ENCODE peak calls at places on chromosomes 16 and 17, in ten cellular contexts. T is left lung; C is stimulated activated CD4-positive, alpha-beta T cell treated with anti-CD3 and anti-CD28 coated beads, Interleukin-1b, Interleukin-23, amount 100 ng/mL, for 1 hour; N is T follicular helper cell; E is GM06990; H is lung; L is activated T-cell treated with anti-CD3 and anti-CD28 coated beads, Interleukin-2, amount 50 U/mL, for 24 hours; B is vagina; I is skeletal muscle cell; Y is anterior cingulate cortex. Q is an unnamed sample.

GRCh38 chr17:65017375-65017774 is 39.2 kb downstream of the GNA13 start:
- DNase-seq in B (no peak), E (no peak), Y (no peak), C (no peak), N (no peak), I (no peak), H (no peak), T (no peak), L (no peak), Q (no peak)

GRCh38 chr16:56362057-56362655 is 63.2 kb downstream of the AMFR start:
- DNase-seq in I (no peak), N (no peak), L (peak), C (no peak), E (no peak), B (no peak), T (no peak), Y (no peak), H (no peak), Q (no peak)

GRCh38 chr16:23172549-23172948 is 10.0 kb upstream of the SCNN1G start:
- DNase-seq in B (no peak), L (no peak), Y (no peak), H (no peak), T (no peak), C (no peak), N (no peak), E (no peak), I (no peak), Q (no peak)

GRCh38 chr16:81582655-81583441 is 138.2 kb downstream of the CMIP start:
- DNase-seq in C (no peak), H (no peak), L (no peak), N (no peak), I (no peak), T (no peak), Y (peak), E (no peak), B (no peak), Q (no peak)

GRCh38 chr16:57091200-57091989 is 988 bp upstream of the CPNE2 start:
- DNase-seq in I (no peak), Y (no peak), T (peak), H (peak), E (no peak), B (no peak), N (no peak), L (no peak), C (no peak), Q (peak)

GRCh38 chr16:30901201-30902069 is 5.0 kb downstream of the CTF1 start:
- DNase-seq in H (no peak), E (no peak), T (no peak), Y (no peak), B (no peak), C (no peak), L (no peak), I (no peak), N (no peak), Q (no peak)

GRCh38 chr16:78045865-78046581 is 23.7 kb downstream of the CLEC3A start:
- DNase-seq in H (peak), L (peak), B (no peak), E (peak), I (peak), T (peak), N (no peak), C (no peak), Y (no peak), Q (no peak)

GRCh38 chr17:27038676-27039075 is 255.2 kb upstream of the WSB1 start:
- DNase-seq in I (no peak), T (no peak), L (no peak), B (no peak), E (no peak), N (no peak), C (no peak), Y (no peak), H (no peak), Q (no peak)

GRCh38 chr16:72025404-72026114 is 17.0 kb downstream of the DHODH start:
- DNase-seq in N (no peak), I (no peak), T (no peak), L (no peak), H (no peak), B (no peak), C (no peak), E (no peak), Y (no peak), Q (no peak)

GRCh38 chr17:82407255-82407654 is 10.9 kb upstream of the HEXD start:
- DNase-seq in E (no peak), B (no peak), C (no peak), T (no peak), H (no peak), I (no peak), L (no peak), Y (no peak), N (no peak), Q (no peak)

GRCh38 chr17:13477180-13477611 is 124.5 kb downstream of the HS3ST3A1 start:
- DNase-seq in L (no peak), B (no peak), I (no peak), N (no peak), Y (no peak), C (no peak), H (no peak), E (no peak), T (no peak), Q (no peak)

GRCh38 chr17:80035687-80035936 is at the start of gene TBC1D16:
- DNase-seq in B (no peak), C (no peak), E (no peak), N (peak), I (no peak), T (no peak), H (no peak), L (no peak), Y (no peak), Q (no peak)

GRCh38 chr16:52997922-52998321 is 54.8 kb downstream of the CHD9NB start:
- DNase-seq in Y (no peak), H (no peak), C (no peak), E (no peak), L (no peak), B (no peak), I (no peak), T (no peak), N (no peak), Q (no peak)

GRCh38 chr17:49117581-49118230 is 14.9 kb upstream of the B4GALNT2 start:
- DNase-seq in T (no peak), B (no peak), C (no peak), Y (no peak), I (no peak), L (no peak), N (no peak), E (no peak), H (no peak), Q (no peak)

GRCh38 chr17:42422412-42422957 is 571 bp downstream of the CAVIN1 start:
- DNase-seq in N (no peak), L (peak), I (no peak), B (no peak), Y (no peak), T (peak), E (peak), C (no peak), H (no peak), Q (no peak)

GRCh38 chr17:31680126-31680525 is 178.9 kb downstream of the COPRS start:
- DNase-seq in L (peak), H (peak), I (no peak), B (no peak), N (no peak), E (peak), Y (no peak), T (no peak), C (no peak), Q (no peak)

GRCh38 chr17:28741358-28742349 is 2.2 kb upstream of the TRAF4 start:
- DNase-seq in B (no peak), I (no peak), L (no peak), N (no peak), H (no peak), E (peak), Y (no peak), T (no peak), C (no peak), Q (no peak)

GRCh38 chr17:1324201-1324750 is 44.8 kb downstream of the TRARG1 start:
- DNase-seq in T (no peak), E (no peak), B (no peak), I (no peak), H (peak), L (no peak), N (no peak), Y (no peak), C (no peak), Q (no peak)

GRCh38 chr17:4535667-4536258 is 19.4 kb downstream of the MYBBP1A start:
- DNase-seq in N (no peak), L (peak), B (no peak), H (no peak), T (no peak), I (no peak), Y (no peak), C (no peak), E (peak), Q (no peak)

GRCh38 chr17:61015966-61016365 is 338.3 kb downstream of the BCAS3 start:
- DNase-seq in T (no peak), N (no peak), C (no peak), H (no peak), I (no peak), B (no peak), L (no peak), E (no peak), Y (no peak), Q (no peak)

GRCh38 chr16:86611517-86611840 is 33.1 kb downstream of the FOXL1 start:
- DNase-seq in H (no peak), B (no peak), L (no peak), C (no peak), Y (no peak), I (peak), E (no peak), T (no peak), N (no peak), Q (no peak)

Q was measured in omental fat pad.